ENCODE peak calls at places on chromosome 19, in five cellular contexts. A is tibial nerve, C is SK-N-SH, M is upper lobe of left lung, U is sigmoid colon. V is an unnamed sample.

GRCh38 chr19:46015080-46015960 is 7.5 kb downstream of the PGLYRP1 start:
- DNase-seq in M (peak; percentile 92), C (peak; percentile 93), A (no peak), U (no peak), V (peak; percentile 62)

GRCh38 chr19:43152217-43152616 is 34.1 kb downstream of the PSG5 start:
- DNase-seq in M (no peak), C (no peak), A (no peak), U (no peak), V (no peak)

GRCh38 chr19:30373593-30373992 is 1.4 kb downstream of the ZNF536 start:
- DNase-seq in C (no peak), M (no peak), A (no peak), U (no peak), V (no peak)

GRCh38 chr19:55119053-55119452 is 1.6 kb upstream of the PPP1R12C start:
- DNase-seq in M (no peak), C (no peak), A (no peak), U (no peak), V (no peak)

GRCh38 chr19:35509018-35509652 is 4.3 kb downstream of the DMKN start:
- DNase-seq in A (no peak), C (no peak), U (no peak), M (peak; percentile 89), V (peak; percentile 61)

GRCh38 chr19:32357720-32358119 is 12.3 kb downstream of the ZNF507 start:
- DNase-seq in C (no peak), A (no peak), M (no peak), U (no peak), V (no peak)

GRCh38 chr19:42595550-42596172 is 937 bp upstream of the CEACAM8 start:
- DNase-seq in U (no peak), M (no peak), A (no peak), C (no peak), V (no peak)

GRCh38 chr19:49637865-49638350 is 2.0 kb downstream of the RRAS start:
- DNase-seq in U (peak; percentile 96), A (peak; percentile 87), C (no peak), M (peak; percentile 90), V (peak; percentile 75)

GRCh38 chr19:46480409-46480808 is 9.0 kb upstream of the PNMA8A start:
- DNase-seq in U (peak; percentile 83), M (no peak), C (no peak), A (no peak), V (peak; percentile 53)

GRCh38 chr19:29687897-29688728 is 22.9 kb downstream of the PLEKHF1 start:
- DNase-seq in U (no peak), C (no peak), A (no peak), M (no peak), V (no peak)

GRCh38 chr19:1259206-1259872 is 9.8 kb upstream of the CIRBP start:
- DNase-seq in A (peak; percentile 43), C (peak; percentile 62), U (peak; percentile 80), M (peak; percentile 91), V (peak; percentile 84)
- TF ChIP-seq EP300 in A (peak; percentile 67), C (no peak), U (no peak), M (peak; percentile 87), V (no peak)

GRCh38 chr19:5934002-5934401 is 19.9 kb downstream of the CAPS start:
- DNase-seq in M (no peak), C (peak; percentile 57), U (no peak), A (no peak), V (no peak)

GRCh38 chr19:5935473-5936307 is 21.6 kb downstream of the CAPS start:
- DNase-seq in C (peak; percentile 74), A (no peak), M (no peak), U (no peak), V (no peak)

GRCh38 chr19:5936308-5936980 is 22.4 kb downstream of the CAPS start:
- DNase-seq in C (no peak), U (no peak), A (no peak), M (no peak), V (no peak)

GRCh38 chr19:5933391-5933998 is 19.4 kb downstream of the CAPS start:
- DNase-seq in U (no peak), C (no peak), A (no peak), M (no peak), V (no peak)

DNA sequence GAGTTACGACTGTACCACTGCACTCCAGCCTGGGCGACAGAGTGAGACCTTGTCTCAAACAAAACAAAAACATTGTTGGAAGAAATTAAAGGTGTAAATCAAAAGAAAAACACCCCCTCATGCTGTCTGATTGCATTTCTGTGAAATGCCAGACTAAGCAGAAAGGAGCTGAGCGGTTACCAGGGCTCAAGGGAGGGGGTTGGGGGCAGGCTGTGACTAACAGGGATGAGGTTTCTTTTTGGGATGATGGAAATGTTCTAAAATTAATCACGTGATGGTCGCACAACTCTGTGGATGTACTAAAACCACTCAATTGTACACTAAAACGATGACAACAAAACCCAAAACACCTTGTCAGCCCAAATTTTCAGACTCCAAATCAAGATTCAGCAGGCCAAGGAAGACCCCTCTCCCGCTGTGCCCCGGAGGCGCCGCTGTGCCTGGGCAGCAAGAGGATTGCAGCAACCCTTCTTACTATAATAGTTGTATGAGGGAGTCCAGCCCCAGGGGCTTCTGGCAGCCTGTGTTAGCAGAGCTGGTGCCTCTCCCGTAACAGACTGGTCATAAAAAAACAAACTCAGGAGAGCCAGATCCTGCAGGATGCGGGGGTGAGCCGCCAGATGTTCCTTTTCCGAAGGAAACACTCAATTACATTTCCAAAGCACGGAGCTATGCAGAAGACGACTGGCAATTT is 20.9 kb downstream of the CAPS start:
- DNase-seq in U (no peak), M (no peak), C (peak; percentile 91), A (no peak), V (peak; percentile 53)
- H3K27ac ChIP-seq in U (peak overlapping the region; percentile 74), M (peak overlapping the region; percentile 30), C (peak overlapping the region; percentile 45), A (no peak overlapping the region), V (no peak overlapping the region)

DNA sequence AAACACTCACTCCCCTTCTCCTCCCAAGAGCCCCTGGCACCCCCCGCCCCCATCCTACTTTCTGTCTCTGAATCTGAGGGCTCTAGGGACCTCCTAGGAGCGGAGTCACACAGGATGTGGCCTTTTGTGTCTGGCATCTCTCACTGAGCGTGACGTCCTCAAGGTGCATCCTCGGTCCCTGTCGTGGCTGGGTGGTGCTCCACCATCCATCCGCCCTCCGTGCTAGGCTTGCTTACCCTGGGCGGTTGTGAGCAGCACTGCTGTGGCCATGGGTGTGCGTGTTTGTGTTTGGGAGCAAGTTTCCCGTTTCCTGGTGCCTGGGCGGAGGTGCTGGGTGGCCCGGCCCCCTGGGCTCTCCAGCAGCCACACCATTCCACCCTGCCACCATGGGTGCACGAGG is 12.2 kb downstream of the PLEKHJ1 start:
- DNase-seq in M (no peak), A (no peak), U (no peak), C (no peak), V (no peak)
- H3K36me3 ChIP-seq in M (peaks cover 33% of the 10 kb centered on the region), A (peaks cover 2% of the 10 kb centered on the region), U (peaks cover 49% of the 10 kb centered on the region), C (peaks cover 51% of the 10 kb centered on the region), V (no peaks in the 10 kb centered on the region)

DNA sequence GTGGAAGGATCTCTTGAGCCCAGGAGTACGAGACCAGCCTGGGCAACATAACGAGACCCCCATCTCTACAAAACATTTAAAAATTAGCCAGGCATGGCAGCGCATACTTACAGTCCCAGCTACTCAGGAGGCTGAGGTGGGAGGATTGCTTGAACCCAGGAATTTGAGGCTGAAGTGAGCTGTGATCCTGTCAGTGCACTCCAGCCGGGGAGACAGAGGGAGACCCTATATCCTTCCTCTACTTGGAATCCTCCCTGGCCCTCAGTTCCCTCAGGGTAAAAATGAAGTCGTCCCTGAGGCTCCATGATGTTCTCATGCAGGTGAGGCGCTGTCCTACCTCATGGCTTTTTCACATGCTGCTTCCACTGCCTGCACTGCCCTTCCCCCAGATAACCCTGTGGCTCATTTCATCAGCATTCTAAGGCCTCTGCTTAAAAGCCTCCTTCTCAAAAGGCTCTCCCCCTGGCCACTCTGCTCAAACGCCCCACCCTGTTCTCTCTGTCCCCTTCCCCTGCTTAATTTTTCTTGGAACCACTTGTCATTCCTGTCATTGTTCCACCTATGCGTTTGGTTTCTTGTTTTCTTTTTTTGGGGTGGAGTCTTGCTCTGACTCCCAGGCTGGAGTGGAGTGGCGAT is 19.2 kb downstream of the DNM2 start:
- DNase-seq in C (no peak), U (no peak), M (peak; percentile 84), A (no peak), V (no peak)
- TF ChIP-seq EP300 in C (no peak), U (no peak), M (peak; percentile 77), A (no peak), V (no peak)

GRCh38 chr19:40597329-40597838 is 3.8 kb upstream of the LTBP4 start:
- DNase-seq in A (no peak), C (no peak), M (no peak), U (no peak), V (no peak)

GRCh38 chr19:40599331-40600085 is 1.7 kb upstream of the LTBP4 start:
- DNase-seq in M (no peak), A (no peak), C (no peak), U (no peak), V (peak; percentile 56)

GRCh38 chr19:40598918-40599307 is 2.3 kb upstream of the LTBP4 start:
- DNase-seq in U (no peak), M (no peak), A (no peak), C (no peak), V (no peak)

GRCh38 chr19:40596608-40597328 is 4.4 kb upstream of the LTBP4 start:
- DNase-seq in C (peak; percentile 76), M (peak; percentile 59), A (no peak), U (peak; percentile 83), V (peak; percentile 57)

GRCh38 chr19:40598121-40598917 is 2.9 kb upstream of the LTBP4 start:
- DNase-seq in C (peak; percentile 94), A (peak; percentile 89), M (peak; percentile 91), U (peak; percentile 95), V (peak; percentile 94)
- H3K27ac ChIP-seq in C (peak overlapping the region; percentile 38), A (no peak overlapping the region), M (no peak overlapping the region), U (peak overlapping the region; percentile 85), V (peak overlapping the region; percentile 63)

V was measured in ovary.